ENCODE peak calls at places on chromosomes 6 and 20, in six cellular contexts. A is breast epithelium, O is ovary, D is HepG2, T is stomach, V is body of pancreas. G is an unnamed sample.

GRCh38 chr6:136465766-136466303 is 84.4 kb downstream of the MAP7 start:
- DNase-seq in D (no peak), A (no peak), V (no peak), O (no peak), T (no peak), G (no peak)

GRCh38 chr6:159512571-159512970 is 180.5 kb downstream of the SOD2 start:
- DNase-seq in A (no peak), O (no peak), V (no peak), T (no peak), D (no peak), G (no peak)

GRCh38 chr6:165244524-165245247 is 64.7 kb downstream of the C6orf118 start:
- DNase-seq in A (no peak), V (no peak), O (no peak), T (no peak), D (no peak), G (no peak)

GRCh38 chr6:90890681-90891337 is 303.9 kb upstream of the MAP3K7 start:
- DNase-seq in A (no peak), D (no peak), V (no peak), T (no peak), O (no peak), G (no peak)

GRCh38 chr20:33933469-33933909 is 60.2 kb upstream of the RALY start:
- DNase-seq in V (peak), T (peak), O (peak), A (peak), D (peak), G (peak)

GRCh38 chr6:72748759-72749158 is 126.9 kb downstream of the KCNQ5 start:
- DNase-seq in O (no peak), A (no peak), T (no peak), V (no peak), D (no peak), G (no peak)

GRCh38 chr6:98769546-98769945 is 64.8 kb upstream of the POU3F2 start:
- DNase-seq in D (peak), A (no peak), T (no peak), V (no peak), O (no peak), G (peak)

GRCh38 chr6:31354248-31354647 is 2.7 kb downstream of the HLA-B start:
- DNase-seq in A (no peak), O (no peak), V (no peak), T (no peak), D (no peak), G (no peak)

GRCh38 chr6:90178294-90178678 is 118.4 kb downstream of the BACH2 start:
- DNase-seq in V (no peak), D (no peak), O (no peak), A (no peak), T (no peak), G (no peak)

GRCh38 chr20:7792131-7792869 is 148.0 kb downstream of the HAO1 start:
- DNase-seq in D (no peak), O (no peak), V (no peak), A (no peak), T (no peak), G (no peak)

GRCh38 chr20:50283922-50284810 is 93.5 kb downstream of the CEBPB start:
- DNase-seq in O (peak), V (peak), D (peak), A (no peak), T (peak), G (peak)

GRCh38 chr6:106369739-106370138 is 9.2 kb downstream of the CRYBG1 start:
- DNase-seq in D (no peak), T (no peak), V (no peak), A (no peak), O (no peak), G (no peak)

GRCh38 chr20:11166716-11167115 is 492.9 kb upstream of the JAG1 start:
- DNase-seq in D (no peak), V (no peak), T (no peak), A (no peak), O (no peak), G (no peak)

GRCh38 chr6:30207619-30208295 is 5.4 kb downstream of the TRIM26 start:
- DNase-seq in D (no peak), O (no peak), T (no peak), A (no peak), V (no peak), G (no peak)

GRCh38 chr20:59033616-59034165 is 1.6 kb upstream of the ATP5F1E start:
- DNase-seq in V (no peak), O (no peak), A (no peak), D (no peak), T (no peak), G (no peak)

GRCh38 chr20:33696448-33696847 is 10.3 kb upstream of the E2F1 start:
- DNase-seq in T (no peak), V (no peak), D (no peak), A (no peak), O (no peak), G (no peak)

GRCh38 chr20:9615118-9615517 is 100.7 kb downstream of the LAMP5 start:
- DNase-seq in V (no peak), A (no peak), D (peak), O (no peak), T (no peak), G (no peak)

GRCh38 chr20:61301995-61302525 is 50.0 kb downstream of the CDH4 start:
- DNase-seq in D (no peak), V (no peak), O (no peak), T (no peak), A (no peak), G (no peak)

GRCh38 chr6:4305056-4305455 is 169.7 kb upstream of the ECI2 start:
- DNase-seq in A (no peak), T (no peak), D (no peak), O (no peak), V (no peak), G (no peak)

GRCh38 chr6:38391206-38391908 is 248.4 kb downstream of the BTBD9 start:
- DNase-seq in O (no peak), A (no peak), V (no peak), D (no peak), T (no peak), G (no peak)

GRCh38 chr20:37342231-37343177 is 3.4 kb upstream of the SRC start:
- DNase-seq in D (peak), A (no peak), V (no peak), O (peak), T (no peak), G (no peak)

GRCh38 chr6:38459291-38459690 is 180.4 kb downstream of the BTBD9 start:
- DNase-seq in D (no peak), O (no peak), T (no peak), A (no peak), V (no peak), G (no peak)

GRCh38 chr6:107153061-107153460 is 37.7 kb upstream of the BEND3 start:
- DNase-seq in T (no peak), D (no peak), A (no peak), V (no peak), O (no peak), G (no peak)

GRCh38 chr6:169590376-169590939 is 111.4 kb downstream of the WDR27 start:
- DNase-seq in V (no peak), A (no peak), O (no peak), D (no peak), T (no peak), G (no peak)

GRCh38 chr6:146545608-146546007 is 2.0 kb downstream of the RAB32 start:
- DNase-seq in V (no peak), O (no peak), T (no peak), A (no peak), D (no peak), G (no peak)

GRCh38 chr6:143513410-143513809 is 1.9 kb upstream of the FUCA2 start:
- DNase-seq in A (no peak), V (no peak), T (peak), O (no peak), D (peak), G (peak)

GRCh38 chr6:168195712-168196111 is 116.7 kb upstream of the FRMD1 start:
- DNase-seq in D (no peak), T (peak), A (no peak), V (no peak), O (no peak), G (no peak)
- TF ChIP-seq POLR2A in D (no peak), T (no peak), A (no peak), V (no peak), O (no peak), G (no peak)

GRCh38 chr20:53609501-53610445 is 16.1 kb upstream of the ZNF217 start:
- DNase-seq in V (no peak), T (peak), O (peak), D (no peak), A (no peak), G (peak)

GRCh38 chr20:53613748-53614147 is 20.1 kb upstream of the ZNF217 start:
- DNase-seq in O (no peak), D (no peak), A (no peak), V (no peak), T (no peak), G (no peak)

GRCh38 chr20:53608071-53608455 is 14.4 kb upstream of the ZNF217 start:
- DNase-seq in D (no peak), A (no peak), T (peak), V (no peak), O (no peak), G (no peak)

GRCh38 chr20:53608456-53609413 is 15.1 kb upstream of the ZNF217 start:
- DNase-seq in A (no peak), D (no peak), V (no peak), O (peak), T (peak), G (peak)

GRCh38 chr20:53611449-53611894 is 17.8 kb upstream of the ZNF217 start:
- DNase-seq in D (no peak), O (no peak), A (no peak), V (no peak), T (peak), G (peak)
- TF ChIP-seq POLR2A in D (no peak), O (no peak), A (no peak), V (no peak), T (no peak), G (no peak)

GRCh38 chr6:56888687-56889086 is 66.2 kb upstream of the BEND6 start:
- DNase-seq in O (no peak), D (no peak), V (no peak), T (no peak), A (no peak), G (no peak)

GRCh38 chr6:56890066-56890465 is 64.8 kb upstream of the BEND6 start:
- DNase-seq in A (no peak), O (no peak), V (no peak), D (no peak), T (no peak), G (no peak)

GRCh38 chr6:56890683-56891429 is 64.1 kb upstream of the BEND6 start:
- DNase-seq in A (no peak), V (no peak), O (no peak), D (no peak), T (no peak), G (peak)

GRCh38 chr6:56891754-56892153 is 63.2 kb upstream of the BEND6 start:
- DNase-seq in T (no peak), V (no peak), D (no peak), O (no peak), A (no peak), G (peak)

DNA sequence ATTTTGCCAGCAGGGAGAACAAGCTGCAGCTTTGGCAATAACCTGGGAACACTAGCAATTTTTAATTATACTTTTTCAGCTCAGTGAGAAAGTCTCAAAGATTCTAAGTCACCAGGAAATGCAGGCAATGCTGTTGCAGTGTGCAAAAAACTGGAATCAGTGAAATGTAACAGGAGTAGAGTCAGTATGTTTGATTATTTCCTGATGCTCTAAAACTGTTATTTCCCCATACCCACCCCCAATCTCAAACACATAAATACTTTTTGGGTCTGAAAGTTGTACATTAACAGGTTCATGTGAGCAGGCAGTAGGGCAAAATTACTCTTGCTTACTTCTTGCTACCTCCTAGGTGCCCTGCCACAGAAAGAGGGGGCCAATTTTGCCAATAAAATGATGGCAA is 65.4 kb upstream of the BEND6 start:
- DNase-seq in T (no peak), V (no peak), A (no peak), O (no peak), D (no peak), G (no peak)
- TF ChIP-seq POLR2A in T (no peak), V (no peak), A (no peak), O (no peak), D (no peak), G (no peak)

GRCh38 chr6:84172080-84172479 is 55.4 kb downstream of the CEP162 start:
- DNase-seq in A (no peak), V (no peak), D (peak), T (no peak), O (no peak), G (no peak)
- TF ChIP-seq POLR2A in A (no peak), V (no peak), D (no peak), T (no peak), O (no peak), G (no peak)

GRCh38 chr6:47116616-47117015 is 74.5 kb upstream of the ADGRF1 start:
- DNase-seq in T (no peak), A (no peak), V (no peak), D (no peak), O (no peak), G (no peak)
- TF ChIP-seq POLR2A in T (no peak), A (no peak), V (no peak), D (no peak), O (no peak), G (no peak)

DNA sequence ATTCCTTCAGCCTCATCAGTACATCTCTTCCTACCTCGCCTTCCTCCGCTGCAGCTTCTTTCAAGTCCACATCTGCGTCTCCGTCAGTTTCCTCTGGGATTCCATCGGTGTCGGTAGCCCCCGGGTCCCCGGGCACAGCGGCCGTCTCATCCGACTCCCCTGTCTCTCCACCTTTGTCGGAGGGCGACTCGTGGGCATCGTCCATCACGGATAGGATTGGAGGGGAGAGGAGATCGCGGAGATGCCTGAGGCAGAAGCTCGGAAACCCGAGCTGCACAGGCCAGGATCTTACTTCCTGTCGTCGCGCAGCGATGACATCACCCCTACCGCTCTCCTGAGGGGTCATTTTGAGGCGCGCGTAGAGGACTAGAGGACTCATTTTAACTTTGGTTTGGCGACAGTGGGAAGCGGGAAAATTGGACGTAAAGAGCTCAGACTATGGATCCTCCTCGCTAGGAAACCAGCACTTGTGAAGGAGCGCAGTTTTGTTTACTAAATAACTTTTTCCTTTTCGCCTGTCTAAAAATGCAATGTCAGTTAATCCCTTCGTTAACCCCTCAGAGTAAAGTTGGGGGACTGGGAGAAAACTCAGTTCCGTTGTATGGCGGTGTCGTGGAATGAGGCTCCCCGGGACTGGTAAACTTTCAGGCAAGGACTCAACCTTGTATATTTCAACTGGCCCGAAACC is at the start of gene TAF11:
- DNase-seq in T (peak), A (peak), D (peak), V (peak), O (peak), G (peak)
- TF ChIP-seq POLR2A in T (no peak), A (peak), D (peak), V (peak), O (peak), G (peak)

GRCh38 chr6:27871919-27872633 is 40.1 kb downstream of the OR2B2 start:
- DNase-seq in O (peak), D (no peak), V (peak), T (peak), A (peak), G (peak)
- TF ChIP-seq POLR2A in O (peak), D (no peak), V (peak), T (no peak), A (peak), G (peak)

GRCh38 chr6:27754408-27754782 is 157.8 kb downstream of the OR2B2 start:
- DNase-seq in D (no peak), A (no peak), V (no peak), O (no peak), T (no peak), G (peak)

GRCh38 chr6:27759930-27760329 is 152.3 kb downstream of the OR2B2 start:
- DNase-seq in D (no peak), V (no peak), A (no peak), T (no peak), O (no peak), G (no peak)

GRCh38 chr6:27758471-27758870 is 153.7 kb downstream of the OR2B2 start:
- DNase-seq in V (no peak), A (no peak), D (no peak), O (no peak), T (no peak), G (no peak)

GRCh38 chr6:27755768-27756167 is 156.4 kb downstream of the OR2B2 start:
- DNase-seq in A (no peak), T (no peak), D (no peak), V (no peak), O (no peak), G (no peak)

GRCh38 chr6:27757307-27757706 is 154.9 kb downstream of the OR2B2 start:
- DNase-seq in T (peak), O (peak), D (no peak), V (no peak), A (no peak), G (peak)
- TF ChIP-seq POLR2A in T (no peak), O (no peak), D (no peak), V (no peak), A (no peak), G (peak)

GRCh38 chr6:108667984-108668383 is 107.3 kb downstream of the FOXO3 start:
- DNase-seq in D (no peak), V (no peak), A (no peak), T (no peak), O (no peak), G (no peak)
- TF ChIP-seq POLR2A in D (no peak), V (no peak), A (no peak), T (no peak), O (no peak), G (no peak)

DNA sequence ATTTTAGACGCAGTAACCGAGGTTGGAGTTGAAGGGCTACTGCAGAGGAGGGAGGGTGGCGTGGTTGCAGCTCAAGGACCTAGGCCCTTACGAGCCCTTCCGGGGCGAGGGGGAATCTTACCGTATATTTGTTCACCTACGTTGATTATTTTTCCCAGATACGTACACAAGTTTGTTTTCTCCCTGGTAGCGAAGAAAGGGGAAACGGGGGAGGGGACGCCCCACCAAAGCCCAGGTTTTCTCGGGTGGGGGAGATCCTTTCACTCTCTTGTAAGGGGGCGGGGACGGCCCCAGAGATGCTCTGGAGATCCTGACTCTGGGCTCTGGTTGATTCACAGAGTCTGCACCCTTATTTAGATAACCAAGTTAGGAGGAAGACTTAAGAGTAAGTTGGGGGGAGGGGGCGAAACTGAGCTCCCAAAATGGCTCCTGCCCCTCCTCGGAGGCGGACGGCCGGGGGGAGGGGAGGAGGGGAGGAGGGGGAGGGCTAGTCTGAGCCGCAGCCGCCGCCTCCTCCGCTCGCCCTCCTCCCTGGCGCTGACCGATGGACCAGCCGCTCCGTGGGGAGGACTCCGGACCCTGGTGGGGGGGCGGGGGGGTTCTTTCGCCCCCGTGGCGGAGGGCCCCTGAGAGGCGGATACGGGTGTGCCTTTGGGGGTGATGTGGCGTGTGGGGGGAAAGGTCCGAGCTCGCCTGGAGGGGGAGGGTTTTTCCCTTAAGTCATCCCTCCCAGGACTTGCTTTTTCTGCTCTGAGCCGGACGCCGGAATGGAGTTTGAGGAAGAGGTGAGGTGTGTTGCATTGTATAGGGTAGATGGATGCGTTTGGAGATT is 2.2 kb downstream of the BRD2 start:
- DNase-seq in T (peak), A (peak), V (peak), O (peak), D (peak), G (peak)
- TF ChIP-seq POLR2A in T (no peak), A (no peak), V (no peak), O (no peak), D (peak), G (peak)

G was measured in erythroblast.